ENCODE peak calls at places on chromosomes 13 and 19, in nine cellular contexts. Q is uterus, F is PC-9, O is ascending aorta, H is mucosa of descending colon, U is right atrium auricular region, G is heart right ventricle, B is endodermal cell, E is fibroblast of lung. V is an unnamed sample.

GRCh38 chr19:54356444-54357056 is 8.2 kb downstream of the LAIR1 start:
- DNase-seq in Q (no peak), F (no peak), O (no peak), H (no peak), U (no peak), G (no peak), B (no peak), E (no peak), V (no peak)

GRCh38 chr19:49987159-49987698 is 26.3 kb upstream of the SIGLEC11 start:
- DNase-seq in Q (peak; percentile 84), F (peak; percentile 69), O (peak; percentile 90), H (peak; percentile 80), U (peak; percentile 69), G (peak; percentile 90), B (peak; percentile 99), E (peak; percentile 92), V (no peak)

GRCh38 chr19:5115771-5116202 is 146.9 kb downstream of the KDM4B start:
- DNase-seq in Q (no peak), F (no peak), O (no peak), H (no peak), U (no peak), G (no peak), B (no peak), E (peak; percentile 76), V (no peak)

GRCh38 chr13:91017031-91017668 is 330.3 kb upstream of the MIR17HG start:
- DNase-seq in Q (no peak), F (peak; percentile 45), O (no peak), H (no peak), U (no peak), G (no peak), B (peak; percentile 87), E (peak; percentile 27), V (peak; percentile 69)

GRCh38 chr13:68063181-68063580 is 833.0 kb upstream of the PCDH9 start:
- DNase-seq in Q (no peak), F (no peak), O (no peak), H (no peak), U (no peak), G (no peak), B (no peak), E (no peak), V (no peak)

GRCh38 chr19:33469171-33470039 is 52.2 kb downstream of the PEPD start:
- DNase-seq in Q (no peak), F (no peak), O (peak; percentile 21), H (peak; percentile 31), U (no peak), G (no peak), B (peak; percentile 27), E (no peak), V (no peak)

GRCh38 chr13:44685641-44686040 is 109.5 kb upstream of the TSC22D1 start:
- DNase-seq in Q (no peak), F (no peak), O (no peak), H (no peak), U (no peak), G (no peak), B (no peak), E (peak; percentile 18), V (no peak)

GRCh38 chr13:62432906-62433305 is 1017.3 kb upstream of the PCDH20 start:
- DNase-seq in Q (no peak), F (no peak), O (no peak), H (no peak), U (no peak), G (no peak), B (no peak), E (no peak), V (no peak)

GRCh38 chr13:111949311-111949710 is 117.6 kb upstream of the SOX1 start:
- DNase-seq in Q (no peak), F (no peak), O (no peak), H (no peak), U (no peak), G (no peak), B (no peak), E (no peak), V (no peak)

GRCh38 chr19:47723573-47723923 is 10.3 kb downstream of the EHD2 start:
- DNase-seq in Q (peak; percentile 74), F (peak; percentile 58), O (peak; percentile 88), H (peak; percentile 68), U (peak; percentile 82), G (no peak), B (no peak), E (peak; percentile 93), V (peak; percentile 49)

GRCh38 chr13:93966267-93966936 is 513.1 kb downstream of the DCT start:
- DNase-seq in Q (no peak), F (no peak), O (no peak), H (no peak), U (no peak), G (no peak), B (no peak), E (no peak), V (no peak)

GRCh38 chr19:29576761-29577661 is 29.1 kb upstream of the POP4 start:
- DNase-seq in Q (no peak), F (no peak), O (no peak), H (no peak), U (no peak), G (no peak), B (no peak), E (peak; percentile 32), V (no peak)

GRCh38 chr13:43561081-43561480 is 225.7 kb downstream of the ENOX1 start:
- DNase-seq in Q (no peak), F (no peak), O (no peak), H (no peak), U (no peak), G (no peak), B (no peak), E (no peak), V (no peak)

GRCh38 chr19:35310811-35311465 is 18.0 kb upstream of the CD22 start:
- DNase-seq in Q (no peak), F (peak; percentile 49), O (no peak), H (no peak), U (no peak), G (no peak), B (no peak), E (no peak), V (no peak)

GRCh38 chr19:51431124-51431523 is 13.7 kb upstream of the SIGLEC10 start:
- DNase-seq in Q (no peak), F (no peak), O (no peak), H (no peak), U (no peak), G (no peak), B (no peak), E (no peak), V (no peak)

DNA sequence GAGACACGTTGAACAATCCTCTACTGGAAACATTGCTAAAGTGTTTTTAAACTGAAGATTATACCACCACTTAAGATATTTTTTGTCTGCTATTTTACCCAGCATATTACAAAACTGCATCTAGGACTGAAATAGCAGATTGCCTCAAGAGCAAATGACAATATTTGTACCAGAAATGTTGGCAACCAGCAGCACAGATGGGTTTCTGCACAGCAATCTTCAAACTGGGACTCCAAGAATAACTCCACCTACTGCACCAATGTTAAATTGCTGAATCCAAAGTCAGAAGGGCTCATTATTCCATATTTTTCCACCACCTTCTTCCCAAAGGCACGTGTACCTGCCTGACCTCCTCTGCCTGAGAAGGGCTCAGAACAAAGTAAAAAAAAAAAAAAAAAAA is 79.6 kb downstream of the FOXO1 start:
- DNase-seq in Q (no peak), F (no peak), O (no peak), H (no peak), U (no peak), G (no peak), B (no peak), E (no peak), V (no peak)
- TF ChIP-seq CTCF in Q (no peak), F (no peak), O (no peak), H (no peak), U (no peak), G (no peak), B (no peak), E (no peak), V (no peak)

DNA sequence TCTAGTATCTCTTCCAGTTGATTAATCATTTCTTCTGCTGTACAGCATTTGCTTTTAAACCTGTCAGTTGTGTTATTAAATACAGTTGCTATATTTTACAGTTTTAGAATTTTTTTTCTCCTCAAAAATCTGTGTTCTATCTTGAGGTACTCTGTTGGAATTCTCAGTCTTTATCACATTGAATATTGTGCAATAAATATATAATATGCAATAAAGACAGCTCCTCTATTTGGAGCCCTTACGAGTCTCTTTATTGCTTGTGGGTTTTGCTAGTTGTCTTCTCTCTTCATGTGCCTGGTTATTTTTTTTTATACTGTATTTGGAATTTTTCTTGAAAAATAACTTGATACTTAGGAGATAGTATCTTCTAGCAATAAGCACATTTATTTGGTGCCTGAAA is 51.7 kb downstream of the CDK8 start:
- DNase-seq in Q (no peak), F (no peak), O (no peak), H (no peak), U (no peak), G (no peak), B (no peak), E (no peak), V (no peak)
- H3K4me1 ChIP-seq in Q (no peaks in the 10 kb centered on the region), F (no peaks in the 10 kb centered on the region), O (no peaks in the 10 kb centered on the region), H (peaks cover 4% of the 10 kb centered on the region), U (no peaks in the 10 kb centered on the region), G (no peaks in the 10 kb centered on the region), B (no peaks in the 10 kb centered on the region), E (no peaks in the 10 kb centered on the region), V (no peaks in the 10 kb centered on the region)

DNA sequence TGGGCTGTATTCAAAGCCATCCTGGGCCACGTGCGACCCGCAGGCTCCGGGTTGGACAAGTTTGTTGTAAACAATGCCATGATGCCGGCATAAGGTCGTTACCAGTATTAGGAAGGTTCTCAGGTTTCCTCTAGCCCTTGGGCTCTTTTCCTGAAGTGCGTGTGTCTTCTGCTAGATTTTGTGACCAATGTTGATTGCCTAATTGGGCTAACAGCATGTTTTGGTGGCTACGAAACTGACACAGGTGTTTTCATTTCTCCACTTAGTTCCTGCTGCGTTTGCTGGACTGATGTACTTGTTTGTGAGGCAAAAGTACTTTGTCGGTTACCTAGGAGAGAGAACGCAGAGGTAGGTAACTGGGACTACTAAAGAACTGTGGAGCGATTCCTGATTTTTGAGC is 20.3 kb downstream of the ALOX5AP start:
- DNase-seq in Q (no peak), F (no peak), O (no peak), H (no peak), U (no peak), G (no peak), B (no peak), E (no peak), V (no peak)
- H3K4me3 ChIP-seq in Q (no peak overlapping the region), F (peak overlapping the region; percentile 27), O (no peak overlapping the region), H (no peak overlapping the region), U (no peak overlapping the region), G (no peak overlapping the region), B (no peak overlapping the region), E (no peak overlapping the region), V (no peak overlapping the region)

DNA sequence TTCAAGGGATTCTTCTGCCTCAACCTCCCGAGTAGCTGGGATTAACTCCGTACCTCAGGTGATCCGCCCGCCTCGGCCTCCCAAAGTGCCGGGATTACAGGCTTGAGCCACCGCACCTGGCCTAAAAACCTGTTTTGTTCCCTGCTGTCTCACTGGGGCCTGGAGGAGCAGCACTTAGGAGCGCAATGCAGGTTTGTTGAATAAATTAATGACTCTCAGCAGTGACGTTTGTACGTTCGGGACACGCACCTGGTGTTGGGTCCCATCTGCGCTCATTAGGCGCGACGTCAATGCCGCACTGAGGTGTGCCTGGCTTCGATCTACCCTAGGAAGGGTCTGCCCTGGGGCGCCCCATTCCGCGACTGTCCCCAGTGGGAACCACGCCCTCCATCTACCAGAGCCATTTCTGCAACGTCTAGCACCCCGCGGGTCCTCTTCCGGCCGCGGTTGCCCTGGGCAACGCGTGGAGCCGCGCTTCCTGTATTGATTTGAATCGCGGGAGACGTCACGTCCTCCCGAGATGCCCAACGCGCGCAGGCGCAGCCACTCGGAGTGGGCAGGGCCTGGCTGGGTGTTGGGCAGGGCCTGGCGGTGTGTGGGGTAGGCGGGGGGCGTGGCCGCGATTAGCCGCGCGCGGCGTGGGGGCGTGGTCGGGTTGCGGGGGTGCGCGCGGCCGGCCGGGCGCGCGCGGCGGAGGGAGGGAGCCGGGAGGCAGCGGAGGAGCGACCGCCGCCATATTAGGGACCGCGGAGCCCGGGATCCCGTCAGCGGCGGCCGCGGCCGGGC is at the start of gene FZR1:
- DNase-seq in Q (peak; percentile 99), F (peak; percentile 97), O (peak; percentile 100), H (peak; percentile 100), U (peak; percentile 99), G (peak; percentile 98), B (peak; percentile 100), E (peak; percentile 97), V (peak; percentile 99)
- TF ChIP-seq CTCF in Q (no peak), F (no peak), O (no peak), H (no peak), U (no peak), G (no peak), B (no peak), E (no peak), V (no peak)

V was measured in BE2C.